ENCODE peak calls at places on chromosomes 2 and 18, in five cellular contexts. T is neural progenitor cell, X is GM23338, G is fibroblast of lung, O is neuronal stem cell. D is an unnamed sample.

GRCh38 chr18:55908790-55909408 is 320.9 kb upstream of the TCF4 start:
- DNase-seq in T (no peak), O (no peak), G (peak), X (no peak), D (no peak)

GRCh38 chr18:32742620-32743019 is 30.2 kb downstream of the KLHL14 start:
- DNase-seq in O (no peak), G (no peak), X (peak), T (peak), D (no peak)

GRCh38 chr2:108189316-108189715 is 50.5 kb upstream of the SULT1C3 start:
- DNase-seq in T (peak), X (no peak), O (no peak), G (no peak), D (no peak)

GRCh38 chr2:132503621-132504200 is 87.1 kb downstream of the GPR39 start:
- DNase-seq in X (no peak), T (no peak), O (no peak), G (no peak), D (no peak)

GRCh38 chr18:27315001-27315400 is 129.9 kb upstream of the CHST9 start:
- DNase-seq in G (no peak), O (no peak), T (no peak), X (no peak), D (no peak)

GRCh38 chr18:31244737-31245432 is 73.1 kb upstream of the DSG1 start:
- DNase-seq in G (no peak), O (no peak), T (peak), X (no peak), D (peak)

GRCh38 chr2:60973705-60974104 is 43.8 kb upstream of the PEX13 start:
- DNase-seq in X (no peak), T (no peak), O (no peak), G (no peak), D (peak)

GRCh38 chr18:58998421-58999203 is 133.9 kb downstream of the ZNF532 start:
- DNase-seq in G (peak), O (no peak), T (no peak), X (no peak), D (peak)

GRCh38 chr2:71129114-71129890 is 727 bp downstream of the MCEE start:
- DNase-seq in X (no peak), T (no peak), O (no peak), G (no peak), D (no peak)

GRCh38 chr2:98944786-98945185 is 8.8 kb upstream of the CRACDL start:
- DNase-seq in G (peak), O (no peak), X (no peak), T (no peak), D (no peak)

GRCh38 chr2:2691419-2691818 is 360.3 kb upstream of the MYT1L start:
- DNase-seq in O (no peak), T (no peak), X (no peak), G (no peak), D (no peak)

GRCh38 chr2:96730212-96730611 is 9.7 kb downstream of the LMAN2L start:
- DNase-seq in X (no peak), T (no peak), G (no peak), O (no peak), D (no peak)

GRCh38 chr18:53790817-53791216 is 433.7 kb downstream of the MBD2 start:
- DNase-seq in X (no peak), O (no peak), T (no peak), G (peak), D (no peak)

GRCh38 chr2:678964-679363 is 1.8 kb upstream of the TMEM18 start:
- DNase-seq in G (no peak), X (no peak), T (no peak), O (no peak), D (no peak)

GRCh38 chr2:238988752-238989151 is 140.9 kb downstream of the TWIST2 start:
- DNase-seq in G (no peak), X (no peak), O (no peak), T (no peak), D (no peak)

GRCh38 chr2:20577495-20578235 is 73.2 kb downstream of the HS1BP3 start:
- DNase-seq in O (no peak), G (no peak), T (no peak), X (no peak), D (no peak)

GRCh38 chr2:170929686-170930050 is 615 bp downstream of the GORASP2 start:
- DNase-seq in O (peak), G (peak), T (peak), X (peak), D (peak)

GRCh38 chr18:56067216-56067611 is 479.2 kb upstream of the TCF4 start:
- DNase-seq in X (no peak), O (no peak), T (no peak), G (no peak), D (no peak)

GRCh38 chr2:71190959-71191943 is 35.7 kb downstream of the PAIP2B start:
- DNase-seq in X (no peak), G (peak), T (no peak), O (no peak), D (peak)

GRCh38 chr18:80154293-80154692 is 45.2 kb downstream of the ADNP2 start:
- DNase-seq in X (peak), T (peak), G (peak), O (no peak), D (peak)

GRCh38 chr2:100018794-100019193 is 123.6 kb downstream of the AFF3 start:
- DNase-seq in O (no peak), X (no peak), T (no peak), G (peak), D (no peak)

GRCh38 chr18:50796495-50796894 is 23.3 kb downstream of the MRO start:
- DNase-seq in O (no peak), X (no peak), T (no peak), G (no peak), D (no peak)

GRCh38 chr2:146220957-146221356 is 1623.9 kb upstream of the ACVR2A start:
- DNase-seq in G (no peak), X (no peak), T (no peak), O (no peak), D (no peak)

GRCh38 chr18:36095936-36096519 is 28.7 kb upstream of the RPRD1A start:
- DNase-seq in X (peak), T (peak), G (peak), O (peak), D (peak)

GRCh38 chr2:5915926-5916325 is 223.7 kb downstream of the SOX11 start:
- DNase-seq in X (peak), G (peak), O (no peak), T (peak), D (peak)

GRCh38 chr2:34736482-34736881 is 1137.4 kb upstream of the FAM98A start:
- DNase-seq in T (no peak), X (no peak), G (no peak), O (no peak), D (no peak)

GRCh38 chr2:12008425-12009061 is 262.1 kb downstream of the LPIN1 start:
- DNase-seq in O (no peak), G (peak), T (no peak), X (no peak), D (no peak)

GRCh38 chr2:28349546-28350165 is 43.0 kb upstream of the FOSL2 start:
- DNase-seq in G (no peak), O (no peak), T (no peak), X (no peak), D (no peak)

GRCh38 chr2:127371037-127371436 is 16.7 kb downstream of the MAP3K2 start:
- DNase-seq in X (peak), T (no peak), O (no peak), G (no peak), D (no peak)

GRCh38 chr2:219250044-219250781 is 2.8 kb upstream of the TUBA4B start:
- DNase-seq in G (peak), O (no peak), X (no peak), T (no peak), D (no peak)

GRCh38 chr18:75249672-75250470 is 39.3 kb downstream of the TSHZ1 start:
- DNase-seq in G (no peak), X (no peak), O (no peak), T (no peak), D (peak)

GRCh38 chr2:182817558-182817957 is 48.9 kb downstream of the FRZB start:
- DNase-seq in O (no peak), G (no peak), T (no peak), X (no peak), D (no peak)

GRCh38 chr2:239575931-239576445 is 175.2 kb upstream of the HDAC4 start:
- DNase-seq in G (no peak), O (no peak), T (no peak), X (no peak), D (no peak)

GRCh38 chr2:134712736-134713495 is 5.9 kb downstream of the TMEM163 start:
- DNase-seq in T (no peak), G (no peak), X (no peak), O (no peak), D (no peak)

GRCh38 chr2:6960659-6961058 is 43.4 kb downstream of the RNF144A start:
- DNase-seq in X (no peak), T (no peak), O (no peak), G (peak), D (no peak)

GRCh38 chr2:69222984-69223658 is 163.9 kb downstream of the GFPT1 start:
- DNase-seq in T (no peak), X (no peak), O (no peak), G (peak), D (no peak)

GRCh38 chr2:163364736-163365135 is 371.1 kb downstream of the FIGN start:
- DNase-seq in O (no peak), T (no peak), X (no peak), G (no peak), D (no peak)

GRCh38 chr2:78908973-78909372 is 116.5 kb upstream of the REG3G start:
- DNase-seq in G (no peak), X (no peak), T (no peak), O (no peak), D (no peak)

GRCh38 chr2:78907089-78907488 is 118.4 kb upstream of the REG3G start:
- DNase-seq in X (no peak), T (no peak), O (no peak), G (no peak), D (no peak)
- H2AFZ ChIP-seq in X (no peak), T (no peak), O (no peak), G (no peak), D (no peak)

GRCh38 chr2:174992886-174993285 is 12.3 kb downstream of the CHN1 start:
- DNase-seq in G (no peak), X (no peak), O (no peak), T (no peak), D (no peak)

GRCh38 chr2:174997110-174997509 is 8.1 kb downstream of the CHN1 start:
- DNase-seq in O (no peak), T (no peak), X (no peak), G (peak), D (no peak)

GRCh38 chr2:174994381-174994780 is 10.8 kb downstream of the CHN1 start:
- DNase-seq in X (no peak), T (no peak), O (no peak), G (no peak), D (no peak)
- H2AFZ ChIP-seq in X (no peak), T (no peak), O (no peak), G (no peak), D (no peak)

DNA sequence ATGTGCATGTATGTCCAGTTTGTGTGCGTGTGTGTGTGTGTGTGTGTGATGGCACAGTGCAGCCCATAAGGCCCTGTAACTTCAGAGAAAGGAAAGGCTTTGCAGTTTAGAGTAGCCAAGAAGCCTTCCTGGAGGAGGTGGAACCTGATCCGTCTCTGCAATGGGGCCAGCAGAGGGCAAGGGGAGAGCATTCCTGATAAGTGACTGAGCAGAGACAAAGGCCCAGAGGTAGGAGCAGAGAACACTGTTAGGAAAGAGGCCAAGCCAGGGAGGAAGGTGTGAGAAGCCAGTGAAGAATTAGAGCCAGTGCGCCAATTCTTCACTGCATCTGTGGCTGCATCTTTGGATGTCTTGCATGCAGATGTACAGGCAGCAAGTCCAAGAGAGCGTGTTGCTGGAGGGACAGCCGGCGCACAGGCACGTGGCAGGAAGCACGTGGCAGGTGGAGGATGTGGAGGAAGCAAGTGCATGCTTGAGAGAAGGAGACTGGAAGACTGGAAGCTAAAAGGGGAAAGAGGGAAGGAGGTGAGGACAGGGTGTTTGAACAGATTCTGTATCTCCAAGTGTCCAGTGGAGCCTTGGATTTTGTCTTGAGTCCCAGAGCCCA is 196.3 kb downstream of the CTIF start:
- DNase-seq in G (no peak), O (no peak), T (peak), X (peak), D (no peak)
- H2AFZ ChIP-seq in G (no peak), O (no peak), T (no peak), X (no peak), D (peak)

DNA sequence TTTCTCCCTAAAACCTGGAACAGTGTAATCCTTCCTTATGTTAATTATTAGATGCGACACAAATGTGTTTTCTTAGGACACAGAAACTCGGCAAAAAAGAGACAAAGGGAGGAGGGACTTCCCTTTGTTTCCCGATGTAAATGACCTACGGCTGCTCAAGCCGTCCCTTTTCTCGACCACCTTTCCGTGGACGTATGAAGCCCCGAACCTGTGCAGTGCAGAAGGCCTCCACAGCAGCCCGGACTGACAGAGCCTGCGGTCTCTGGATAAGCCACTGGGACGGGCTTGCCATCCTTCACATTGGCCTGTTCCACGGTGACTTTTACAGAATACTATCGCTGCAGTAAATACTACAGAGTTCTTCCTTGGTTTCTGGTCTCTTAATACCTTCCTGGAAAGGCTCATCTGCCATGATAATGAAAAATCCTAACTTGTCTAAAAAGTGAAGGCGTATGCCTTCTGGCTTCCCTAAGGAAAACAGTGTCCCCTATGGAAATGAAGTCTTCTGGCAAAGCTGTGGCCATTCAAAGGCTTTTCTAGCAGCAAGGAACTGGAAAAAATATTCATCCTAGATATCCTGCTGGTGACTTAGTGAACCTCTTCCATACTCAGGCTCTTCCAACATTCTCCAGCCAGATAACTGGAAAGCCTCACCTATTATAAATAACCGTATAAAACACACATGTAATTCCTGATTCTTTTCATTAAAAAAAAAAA is 84.9 kb downstream of the RBMS1 start:
- DNase-seq in O (no peak), G (no peak), T (peak), X (peak), D (no peak)
- H2AFZ ChIP-seq in O (peak), G (no peak), T (peak), X (peak), D (no peak)

GRCh38 chr2:144570566-144570965 is 50.6 kb upstream of the ZEB2 start:
- DNase-seq in G (no peak), O (no peak), X (no peak), T (no peak), D (no peak)
- H2AFZ ChIP-seq in G (no peak), O (no peak), X (no peak), T (no peak), D (no peak)

DNA sequence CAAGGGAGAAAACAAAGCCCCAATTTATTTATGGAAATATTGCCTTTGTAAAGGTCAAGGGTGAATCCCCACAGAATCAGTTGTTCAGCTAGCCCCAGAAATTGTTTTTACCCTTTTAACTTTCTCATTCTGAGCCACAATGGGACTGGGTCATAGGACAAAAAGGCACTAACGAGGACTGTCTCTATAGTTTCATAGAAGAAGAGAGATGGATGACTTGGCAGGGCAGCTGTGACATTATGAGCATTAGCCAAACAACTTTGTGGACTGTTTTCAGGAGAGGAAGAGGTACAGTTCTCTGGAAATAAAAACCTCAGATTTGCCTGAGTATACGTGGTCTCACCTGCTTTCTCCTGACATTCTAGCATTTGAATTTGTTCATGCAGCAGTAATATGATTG is 1155.8 kb upstream of the CHAC2 start:
- DNase-seq in G (no peak), T (no peak), O (no peak), X (no peak), D (no peak)
- H2AFZ ChIP-seq in G (no peak), T (no peak), O (no peak), X (no peak), D (no peak)

GRCh38 chr2:232350804-232351685 is 27.5 kb upstream of the ALPP start:
- DNase-seq in T (no peak), O (no peak), G (no peak), X (peak), D (no peak)
- H2AFZ ChIP-seq in T (no peak), O (no peak), G (no peak), X (peak), D (no peak)